ENCODE peak calls at places on chromosome 10, in four cellular contexts. B is transverse colon, G is GM23248, E is psoas muscle. P is an unnamed sample.

GRCh38 chr10:97053285-97053684 is 132.5 kb downstream of the SLIT1 start:
- DNase-seq in B (no peak), G (no peak), E (no peak), P (no peak)

GRCh38 chr10:111836586-111836985 is 347.0 kb downstream of the GPAM start:
- DNase-seq in B (no peak), G (peak), E (no peak), P (peak)

GRCh38 chr10:77236700-77237099 is 400.9 kb downstream of the KCNMA1 start:
- DNase-seq in B (no peak), G (peak), E (no peak), P (no peak)

GRCh38 chr10:93711891-93712290 is 9.5 kb upstream of the FRA10AC1 start:
- DNase-seq in B (no peak), G (peak), E (no peak), P (peak)

GRCh38 chr10:6586501-6586900 is 6.4 kb upstream of the PRKCQ start:
- DNase-seq in B (no peak), G (no peak), E (no peak), P (no peak)

GRCh38 chr10:75853085-75853484 is 421.7 kb downstream of the LRMDA start:
- DNase-seq in B (no peak), G (peak), E (no peak), P (peak)

GRCh38 chr10:119478111-119479047 is 64.1 kb downstream of the RGS10 start:
- DNase-seq in B (no peak), G (no peak), E (no peak), P (peak)

GRCh38 chr10:18417950-18418527 is 233.3 kb downstream of the NSUN6 start:
- DNase-seq in B (no peak), G (no peak), E (no peak), P (no peak)

GRCh38 chr10:52314007-52314821 is at the start of gene DKK1:
- DNase-seq in B (peak), G (peak), E (peak), P (peak)

GRCh38 chr10:1733720-1734119 is 3.6 kb downstream of the ADARB2 start:
- DNase-seq in B (no peak), G (no peak), E (no peak), P (no peak)

DNA sequence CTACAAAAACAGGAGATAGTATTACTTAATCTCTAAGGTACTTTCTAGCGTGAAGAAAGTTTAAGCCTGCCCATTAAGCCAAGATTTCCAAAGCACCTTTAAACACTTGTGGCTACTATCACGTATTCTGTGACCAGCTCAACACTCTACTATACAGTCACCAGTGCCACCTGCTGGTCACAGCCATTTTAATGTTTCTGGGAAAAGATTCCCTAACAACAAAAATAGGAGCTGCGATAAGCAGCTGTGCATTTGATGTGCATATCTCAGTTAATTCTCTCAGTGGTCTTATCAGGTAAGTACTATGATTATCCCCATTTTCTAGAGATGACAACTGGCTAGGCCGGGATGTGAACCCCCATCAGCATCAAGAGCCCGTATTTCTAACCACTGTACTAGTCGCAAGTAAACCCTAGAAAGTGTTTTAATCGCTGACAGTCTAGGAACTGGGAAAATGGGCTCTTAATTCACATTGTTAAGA is 860 bp downstream of the SEC31B start:
- DNase-seq in B (peak), G (peak), E (no peak), P (peak)
- H3K4me3 ChIP-seq in B (peak), G (peak), E (peak), P (no peak)

GRCh38 chr10:12483996-12484944 is 134.9 kb downstream of the CAMK1D start:
- DNase-seq in B (no peak), G (peak), E (no peak), P (peak)
- H3K4me3 ChIP-seq in B (no peak), G (no peak), E (no peak), P (peak)

GRCh38 chr10:125033146-125033924 is 91.4 kb downstream of the ZRANB1 start:
- DNase-seq in B (no peak), G (no peak), E (no peak), P (no peak)
- H3K4me3 ChIP-seq in B (no peak), G (no peak), E (no peak), P (no peak)

GRCh38 chr10:8060704-8061121 is 6.2 kb downstream of the GATA3 start:
- DNase-seq in B (no peak), G (no peak), E (no peak), P (no peak)
- H3K4me3 ChIP-seq in B (no peak), G (no peak), E (no peak), P (no peak)

DNA sequence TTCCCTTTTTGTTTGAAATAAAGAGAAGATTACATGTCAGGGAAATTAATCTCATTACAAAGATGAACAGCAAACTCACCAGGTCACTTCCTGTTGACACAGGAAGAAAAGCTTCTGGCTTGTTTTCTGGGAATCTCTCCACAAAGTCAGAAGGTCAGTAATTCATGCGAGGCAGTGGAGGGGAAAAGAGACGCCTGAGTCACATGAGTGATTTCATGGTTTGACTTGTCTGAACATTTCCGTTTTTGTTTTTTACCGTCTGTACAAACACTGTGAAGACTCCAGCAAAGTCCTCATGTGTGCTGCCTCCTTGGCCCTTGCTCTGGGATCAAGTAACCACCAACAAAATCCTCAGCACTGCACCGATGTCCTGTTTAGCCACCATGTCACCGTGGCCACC is 2.5 kb upstream of the HABP2 start:
- DNase-seq in B (no peak), G (no peak), E (no peak), P (no peak)
- H3K4me3 ChIP-seq in B (no peak), G (no peak), E (no peak), P (no peak)

GRCh38 chr10:36499696-36500095 is 625.7 kb upstream of the ANKRD30A start:
- DNase-seq in B (no peak), G (peak), E (no peak), P (peak)
- H3K4me3 ChIP-seq in B (no peak), G (no peak), E (no peak), P (no peak)

DNA sequence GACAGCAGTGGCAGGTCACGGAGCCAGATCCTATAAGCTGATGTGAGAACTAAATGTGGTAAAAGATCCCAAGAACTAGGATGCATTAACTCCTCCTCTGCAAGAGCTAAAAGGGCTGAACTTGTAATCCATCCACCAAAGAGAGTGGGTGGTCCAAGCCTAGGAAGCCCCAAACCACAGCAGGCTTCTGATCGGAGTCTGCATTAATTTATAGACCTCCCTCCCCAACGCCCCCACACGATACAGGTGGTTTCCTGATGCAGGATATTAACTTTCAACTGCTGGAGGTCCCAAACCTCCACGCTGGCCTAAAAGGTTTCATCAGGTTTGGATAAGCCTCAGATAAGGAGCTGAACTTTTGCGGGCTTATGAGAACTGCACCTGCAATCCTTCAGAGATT is 75.0 kb downstream of the GFRA1 start:
- DNase-seq in B (no peak), G (no peak), E (no peak), P (no peak)
- H3K4me3 ChIP-seq in B (no peak), G (no peak), E (no peak), P (no peak)